ENCODE peak calls at places on chromosomes 6 and 20, in five cellular contexts. Z is psoas muscle, G is HCT116, Q is tibial nerve, H is fibroblast of lung. P is an unnamed sample.

GRCh38 chr6:117829594-117830319 is 77.3 kb upstream of the SLC35F1 start:
- DNase-seq in H (peak; percentile 22), Q (no peak), Z (no peak), G (peak; percentile 51), P (no peak)

GRCh38 chr6:132128424-132128823 is 177.3 kb upstream of the CCN2 start:
- DNase-seq in Q (no peak), H (peak; percentile 75), Z (no peak), G (no peak), P (no peak)

GRCh38 chr6:166058064-166058739 is 109.4 kb downstream of the TBXT start:
- DNase-seq in G (no peak), Q (no peak), Z (no peak), H (no peak), P (peak; percentile 25)

GRCh38 chr20:45924391-45925261 is 9.9 kb upstream of the PCIF1 start:
- DNase-seq in Q (peak; percentile 63), H (peak; percentile 85), G (no peak), Z (no peak), P (peak; percentile 78)

GRCh38 chr20:32421290-32421689 is 63.2 kb downstream of the ASXL1 start:
- DNase-seq in H (no peak), Q (no peak), Z (no peak), G (no peak), P (no peak)

GRCh38 chr6:30555428-30556005 is 772 bp downstream of the GNL1 start:
- DNase-seq in Q (peak; percentile 20), G (no peak), H (peak; percentile 44), Z (peak; percentile 75), P (peak; percentile 57)

GRCh38 chr20:59150821-59151251 is 12.8 kb upstream of the ZNF831 start:
- DNase-seq in G (no peak), Z (no peak), H (no peak), Q (no peak), P (no peak)

GRCh38 chr20:33279261-33279910 is 3.6 kb upstream of the BPIFB1 start:
- DNase-seq in Q (no peak), H (no peak), Z (no peak), G (no peak), P (no peak)

GRCh38 chr6:109612268-109612667 is 78.7 kb downstream of the AK9 start:
- DNase-seq in G (no peak), Q (no peak), Z (no peak), H (no peak), P (no peak)

GRCh38 chr6:167285077-167285770 is 5.9 kb upstream of the UNC93A start:
- DNase-seq in Q (no peak), G (no peak), Z (no peak), H (no peak), P (no peak)

GRCh38 chr6:163438940-163439335 is 24.4 kb downstream of the QKI start:
- DNase-seq in Q (peak; percentile 56), G (no peak), Z (peak; percentile 62), H (no peak), P (peak; percentile 37)

GRCh38 chr6:121951918-121952379 is 447.5 kb upstream of the HSF2 start:
- DNase-seq in H (peak; percentile 61), Z (no peak), Q (no peak), G (no peak), P (no peak)

GRCh38 chr6:95384988-95385387 is 192.3 kb upstream of the MANEA start:
- DNase-seq in H (no peak), G (no peak), Z (no peak), Q (no peak), P (no peak)

GRCh38 chr6:33914519-33915120 is 110.8 kb upstream of the MLN start:
- DNase-seq in Z (no peak), G (no peak), Q (no peak), H (no peak), P (no peak)

GRCh38 chr6:27601668-27602254 is 128.9 kb upstream of the ZNF184 start:
- DNase-seq in H (no peak), Z (no peak), Q (no peak), G (no peak), P (no peak)

GRCh38 chr6:52361945-52362442 is at the start of gene PAQR8:
- DNase-seq in Z (peak; percentile 80), Q (peak; percentile 33), H (no peak), G (peak; percentile 10), P (peak; percentile 81)

GRCh38 chr6:146111864-146112263 is 83.0 kb downstream of the GRM1 start:
- DNase-seq in Z (no peak), Q (no peak), H (no peak), G (no peak), P (no peak)

GRCh38 chr20:7836076-7836475 is 104.2 kb downstream of the HAO1 start:
- DNase-seq in Z (no peak), H (no peak), G (no peak), Q (no peak), P (no peak)

GRCh38 chr6:29531668-29532067 is 27.9 kb downstream of the UBD start:
- DNase-seq in Q (no peak), G (no peak), Z (no peak), H (no peak), P (no peak)

GRCh38 chr6:83403191-83403590 is 27.7 kb downstream of the ME1 start:
- DNase-seq in Z (no peak), G (no peak), H (no peak), Q (no peak), P (peak; percentile 65)

GRCh38 chr6:38353310-38354032 is 286.3 kb downstream of the BTBD9 start:
- DNase-seq in G (no peak), Q (no peak), H (no peak), Z (no peak), P (no peak)

GRCh38 chr20:62056377-62056776 is 9.3 kb downstream of the TAF4 start:
- DNase-seq in Z (no peak), H (no peak), G (no peak), Q (no peak), P (no peak)
- H3K4me1 ChIP-seq in Z (peaks cover 20% of the 10 kb centered on the region), H (no peaks in the 10 kb centered on the region), G (no peaks in the 10 kb centered on the region), Q (no peaks in the 10 kb centered on the region), P (no peaks in the 10 kb centered on the region)

DNA sequence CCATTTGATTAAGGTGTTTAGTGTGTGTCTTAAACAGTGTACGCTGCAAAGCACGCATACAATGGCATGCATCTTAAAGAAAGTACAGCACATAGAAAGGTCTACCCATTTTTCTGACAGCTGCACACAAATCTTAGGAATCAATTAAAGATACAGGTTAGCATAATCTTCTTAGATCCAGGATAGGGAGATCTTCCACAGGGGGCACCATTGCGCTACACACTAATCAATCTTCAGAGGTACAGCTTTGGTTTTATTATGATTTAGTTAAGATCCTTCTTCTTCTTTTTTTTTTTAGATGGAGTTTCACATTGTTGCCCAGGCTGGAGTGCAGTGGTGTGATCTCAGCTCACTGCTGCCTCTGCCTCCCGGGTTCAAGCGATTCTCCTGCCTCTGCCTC is 63.7 kb upstream of the BEND3 start:
- DNase-seq in Q (no peak), H (peak; percentile 27), Z (no peak), G (peak; percentile 7), P (no peak)
- TF ChIP-seq CTCF in Q (no peak), H (peak; percentile 34), Z (peak; percentile 8), G (peak; percentile 50), P (no peak)

DNA sequence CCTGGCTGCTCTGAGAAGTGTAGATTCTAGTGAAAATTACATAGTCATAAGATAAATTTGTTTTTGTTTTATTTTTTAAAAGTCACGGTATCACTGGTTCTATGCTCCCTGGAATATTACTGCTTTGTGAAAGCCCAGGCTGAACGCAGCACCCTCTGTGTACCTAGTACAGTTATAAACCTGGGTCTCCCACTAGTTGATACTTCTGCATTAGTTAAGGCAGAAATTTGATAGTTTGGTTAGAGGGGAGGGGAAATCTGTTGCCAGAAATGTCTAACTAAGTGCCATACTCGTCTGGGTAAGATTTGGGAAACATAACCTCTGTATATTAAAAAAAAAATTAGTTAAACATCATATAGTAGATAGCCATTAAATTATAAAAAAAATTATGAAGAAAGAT is 110.6 kb upstream of the TRAF3IP2 start:
- DNase-seq in G (no peak), Z (no peak), Q (no peak), H (no peak), P (no peak)
- H3K27ac ChIP-seq in G (no peak overlapping the region), Z (no peak overlapping the region), Q (no peak overlapping the region), H (no peak overlapping the region), P (no peak overlapping the region)

GRCh38 chr20:63951398-63952209 is 4.6 kb downstream of the UCKL1 start:
- DNase-seq in Q (no peak), Z (no peak), H (no peak), G (no peak), P (peak; percentile 49)

GRCh38 chr20:63952769-63953168 is 3.4 kb downstream of the UCKL1 start:
- DNase-seq in H (no peak), G (no peak), Q (no peak), Z (no peak), P (no peak)

GRCh38 chr20:63947638-63948456 is 8.4 kb downstream of the UCKL1 start:
- DNase-seq in Q (no peak), G (no peak), Z (no peak), H (no peak), P (no peak)

GRCh38 chr20:63952210-63952535 is 4.0 kb downstream of the UCKL1 start:
- DNase-seq in G (no peak), H (no peak), Z (no peak), Q (no peak), P (no peak)

DNA sequence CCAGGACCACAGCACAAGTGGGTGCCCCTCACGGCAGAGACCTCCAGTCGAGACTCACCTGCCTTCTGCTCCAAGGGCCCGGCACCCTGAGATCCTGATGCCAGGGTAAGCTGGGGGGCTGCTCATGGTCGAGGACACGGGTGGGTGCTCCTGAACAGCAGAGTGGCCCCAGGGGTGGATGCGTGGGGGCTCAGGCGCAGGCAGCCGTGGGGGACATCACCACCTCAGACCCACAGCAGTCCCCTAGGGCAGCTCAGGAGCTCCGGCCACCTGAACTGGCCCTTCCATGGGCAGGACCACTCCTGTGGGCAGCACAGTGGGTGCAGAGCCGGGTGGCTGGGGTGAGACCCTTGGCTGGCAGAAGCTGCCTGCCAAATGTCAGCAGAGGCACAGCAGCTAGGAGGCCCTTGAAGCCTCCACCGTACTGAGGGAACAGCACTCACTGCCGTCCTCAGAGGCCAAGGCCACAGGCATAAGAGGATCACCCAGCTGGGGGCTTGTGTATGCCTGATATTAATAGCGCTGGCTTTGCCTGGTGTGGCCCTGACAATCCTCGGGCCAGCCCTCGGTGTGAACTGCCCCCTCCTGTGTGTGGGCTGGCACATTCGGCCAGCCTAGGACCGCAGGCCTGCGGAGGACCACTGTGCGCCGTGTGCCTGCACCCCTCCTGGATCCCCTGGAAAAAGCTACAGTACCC is 5.4 kb downstream of the UCKL1 start:
- DNase-seq in H (no peak), G (no peak), Z (no peak), Q (no peak), P (peak; percentile 62)
- H3K4me1 ChIP-seq in H (peaks cover 40% of the 10 kb centered on the region), G (peaks cover 53% of the 10 kb centered on the region), Z (peaks cover 89% of the 10 kb centered on the region), Q (no peaks in the 10 kb centered on the region), P (peaks cover 77% of the 10 kb centered on the region)

GRCh38 chr20:53869466-53870258 is 200.7 kb downstream of the BCAS1 start:
- DNase-seq in H (peak; percentile 82), Q (peak; percentile 88), Z (no peak), G (peak; percentile 84), P (peak; percentile 77)
- TF ChIP-seq CTCF in H (peak; percentile 92), Q (peak; percentile 71), Z (peak; percentile 66), G (peak; percentile 84), P (peak; percentile 90)

GRCh38 chr6:90846824-90847223 is 260.0 kb upstream of the MAP3K7 start:
- DNase-seq in G (no peak), H (no peak), Z (no peak), Q (no peak), P (no peak)
- H3K27ac ChIP-seq in G (no peak overlapping the region), H (no peak overlapping the region), Z (no peak overlapping the region), Q (no peak overlapping the region), P (no peak overlapping the region)

P was measured in adrenal gland.